ENCODE peak calls at places on chromosomes 1 and 21, in seven cellular contexts. D is uterus, A is A549, G is psoas muscle, U is omental fat pad, F is HCT116, Z is HepG2. N is an unnamed sample.

GRCh38 chr1:246161626-246162025 is 345.5 kb downstream of the SMYD3 start:
- DNase-seq in D (no peak), A (no peak), G (no peak), U (no peak), F (no peak), Z (no peak), N (no peak)

GRCh38 chr1:93740601-93741031 is 59.0 kb upstream of the BCAR3 start:
- DNase-seq in D (no peak), A (no peak), G (no peak), U (no peak), F (no peak), Z (no peak), N (no peak)

GRCh38 chr1:41994195-41994894 is 75.6 kb upstream of the HIVEP3 start:
- DNase-seq in D (no peak), A (no peak), G (no peak), U (no peak), F (no peak), Z (no peak), N (no peak)

GRCh38 chr1:160646192-160646591 is 652 bp downstream of the SLAMF1 start:
- DNase-seq in D (no peak), A (no peak), G (no peak), U (no peak), F (no peak), Z (no peak), N (no peak)

GRCh38 chr1:181104790-181105133 is 16.3 kb downstream of the IER5 start:
- DNase-seq in D (peak), A (no peak), G (peak), U (no peak), F (no peak), Z (peak), N (peak)

GRCh38 chr21:18041012-18041411 is 203.6 kb upstream of the CHODL start:
- DNase-seq in D (no peak), A (peak), G (no peak), U (no peak), F (no peak), Z (peak), N (no peak)

GRCh38 chr1:27306071-27306470 is 15.9 kb upstream of the TMEM222 start:
- DNase-seq in D (no peak), A (no peak), G (no peak), U (no peak), F (no peak), Z (no peak), N (no peak)

GRCh38 chr1:77394166-77394565 is 112.3 kb downstream of the AK5 start:
- DNase-seq in D (no peak), A (peak), G (no peak), U (no peak), F (no peak), Z (no peak), N (no peak)

GRCh38 chr1:14954210-14954609 is 199.3 kb upstream of the TMEM51 start:
- DNase-seq in D (no peak), A (no peak), G (no peak), U (no peak), F (no peak), Z (no peak), N (no peak)

GRCh38 chr1:157262891-157263290 is 124.7 kb upstream of the ETV3 start:
- DNase-seq in D (no peak), A (no peak), G (no peak), U (no peak), F (no peak), Z (no peak), N (no peak)

GRCh38 chr21:41598561-41599511 is 90.9 kb upstream of the TMPRSS2 start:
- DNase-seq in D (no peak), A (no peak), G (no peak), U (no peak), F (no peak), Z (no peak), N (no peak)

GRCh38 chr1:37797750-37798345 is 4.2 kb downstream of the MANEAL start:
- DNase-seq in D (no peak), A (no peak), G (no peak), U (no peak), F (no peak), Z (no peak), N (no peak)

GRCh38 chr1:64471218-64471719 is 1.3 kb downstream of the CACHD1 start:
- DNase-seq in D (peak), A (no peak), G (peak), U (no peak), F (no peak), Z (no peak), N (peak)

GRCh38 chr1:244163861-244164562 is 112.9 kb downstream of the ZBTB18 start:
- DNase-seq in D (no peak), A (peak), G (no peak), U (no peak), F (peak), Z (no peak), N (no peak)

GRCh38 chr1:202085682-202086373 is 36.9 kb upstream of the GPR37L1 start:
- DNase-seq in D (no peak), A (peak), G (no peak), U (no peak), F (no peak), Z (peak), N (no peak)

GRCh38 chr1:110927484-110928075 is 36.1 kb downstream of the LRIF1 start:
- DNase-seq in D (no peak), A (peak), G (no peak), U (no peak), F (peak), Z (no peak), N (no peak)

GRCh38 chr1:68954841-68955240 is 458.0 kb upstream of the DEPDC1 start:
- DNase-seq in D (no peak), A (no peak), G (no peak), U (no peak), F (no peak), Z (no peak), N (no peak)

GRCh38 chr1:202706851-202707250 is 3.4 kb downstream of the SYT2 start:
- DNase-seq in D (no peak), A (no peak), G (no peak), U (no peak), F (no peak), Z (no peak), N (no peak)

GRCh38 chr1:222750651-222751050 is 13.6 kb downstream of the FAM177B start:
- DNase-seq in D (no peak), A (no peak), G (no peak), U (no peak), F (no peak), Z (no peak), N (no peak)

GRCh38 chr1:46522184-46522968 is 29.1 kb downstream of the KNCN start:
- DNase-seq in D (peak), A (peak), G (peak), U (peak), F (no peak), Z (no peak), N (no peak)

GRCh38 chr1:2644171-2644570 is 11.4 kb upstream of the MMEL1 start:
- DNase-seq in D (no peak), A (no peak), G (no peak), U (no peak), F (no peak), Z (no peak), N (peak)

GRCh38 chr1:9201421-9202239 is 32.9 kb upstream of the H6PD start:
- DNase-seq in D (peak), A (no peak), G (peak), U (no peak), F (no peak), Z (no peak), N (no peak)

GRCh38 chr1:198443374-198444233 is 96.9 kb downstream of the ATP6V1G3 start:
- DNase-seq in D (no peak), A (peak), G (no peak), U (no peak), F (peak), Z (peak), N (no peak)

DNA sequence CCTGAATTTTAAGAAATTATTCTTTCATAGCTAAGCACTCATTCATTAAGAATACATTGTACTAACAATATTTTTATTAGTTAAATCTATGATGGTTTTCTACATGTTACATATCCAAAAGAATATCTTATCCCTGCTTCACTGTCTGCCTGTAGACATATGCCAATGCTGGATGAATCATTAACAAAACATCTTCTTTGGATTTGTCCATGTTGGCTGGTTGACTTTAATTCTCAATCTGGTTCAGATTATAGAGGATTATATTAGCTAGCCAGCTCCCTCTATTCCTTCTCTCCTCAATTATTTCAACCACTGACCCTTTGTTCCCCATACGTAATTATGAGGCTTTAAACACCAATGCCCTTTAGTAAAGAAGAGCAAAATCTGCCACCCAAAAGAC is 138.9 kb upstream of the DMRTA2 start:
- DNase-seq in D (no peak), A (no peak), G (no peak), U (no peak), F (no peak), Z (no peak), N (no peak)
- TF ChIP-seq CTCF in D (no peak), A (no peak), G (no peak), U (no peak), F (no peak), Z (no peak), N (no peak)

GRCh38 chr1:53593758-53594380 is 134.7 kb downstream of the DMRTB1 start:
- DNase-seq in D (peak), A (peak), G (no peak), U (no peak), F (no peak), Z (peak), N (no peak)
- TF ChIP-seq CTCF in D (no peak), A (peak), G (peak), U (no peak), F (peak), Z (peak), N (peak)

GRCh38 chr1:31427322-31427721 is 14.3 kb downstream of the SERINC2 start:
- DNase-seq in D (no peak), A (no peak), G (no peak), U (no peak), F (no peak), Z (no peak), N (no peak)

GRCh38 chr1:31424568-31424967 is 11.6 kb downstream of the SERINC2 start:
- DNase-seq in D (no peak), A (no peak), G (no peak), U (no peak), F (no peak), Z (no peak), N (no peak)

GRCh38 chr1:31426249-31426922 is 13.4 kb downstream of the SERINC2 start:
- DNase-seq in D (no peak), A (no peak), G (no peak), U (no peak), F (no peak), Z (no peak), N (no peak)

GRCh38 chr1:31423418-31423947 is 10.5 kb downstream of the SERINC2 start:
- DNase-seq in D (no peak), A (no peak), G (no peak), U (no peak), F (no peak), Z (no peak), N (no peak)

DNA sequence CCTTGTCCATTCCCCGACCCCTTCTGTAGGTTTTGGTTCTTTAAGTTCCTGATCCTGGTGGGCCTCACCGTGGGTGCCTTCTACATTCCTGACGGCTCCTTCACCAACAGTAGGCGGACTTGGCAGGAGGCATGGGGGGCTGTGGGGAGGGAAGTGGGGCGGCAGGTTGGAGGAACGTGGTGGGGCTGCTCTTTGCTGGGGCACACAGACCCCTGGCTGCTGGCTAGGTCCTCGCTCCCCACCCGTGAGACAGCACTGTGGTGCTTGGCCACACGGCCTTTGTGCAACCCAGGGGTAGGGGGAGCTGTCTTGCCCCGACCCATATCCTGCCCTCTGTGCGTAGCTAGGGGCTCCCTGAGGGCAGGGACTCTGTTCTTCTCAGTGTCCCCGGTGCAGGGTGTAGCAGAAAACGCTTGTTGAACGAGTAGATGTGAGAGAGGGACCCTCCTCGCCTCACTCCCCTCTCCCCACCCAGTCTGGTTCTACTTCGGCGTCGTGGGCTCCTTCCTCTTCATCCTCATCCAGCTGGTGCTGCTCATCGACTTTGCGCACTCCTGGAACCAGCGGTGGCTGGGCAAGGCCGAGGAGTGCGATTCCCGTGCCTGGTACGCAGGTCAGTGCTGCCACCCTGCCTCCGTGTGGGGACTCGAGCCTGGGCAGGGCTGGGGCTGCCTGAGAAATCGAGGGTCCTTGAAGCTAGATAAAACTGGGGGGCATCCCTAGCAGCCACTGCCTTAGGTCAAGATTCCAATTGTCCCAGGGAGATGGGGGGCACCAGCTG is 12.5 kb downstream of the SERINC2 start:
- DNase-seq in D (no peak), A (no peak), G (no peak), U (no peak), F (no peak), Z (no peak), N (no peak)
- TF ChIP-seq CTCF in D (no peak), A (no peak), G (no peak), U (no peak), F (no peak), Z (no peak), N (no peak)

DNA sequence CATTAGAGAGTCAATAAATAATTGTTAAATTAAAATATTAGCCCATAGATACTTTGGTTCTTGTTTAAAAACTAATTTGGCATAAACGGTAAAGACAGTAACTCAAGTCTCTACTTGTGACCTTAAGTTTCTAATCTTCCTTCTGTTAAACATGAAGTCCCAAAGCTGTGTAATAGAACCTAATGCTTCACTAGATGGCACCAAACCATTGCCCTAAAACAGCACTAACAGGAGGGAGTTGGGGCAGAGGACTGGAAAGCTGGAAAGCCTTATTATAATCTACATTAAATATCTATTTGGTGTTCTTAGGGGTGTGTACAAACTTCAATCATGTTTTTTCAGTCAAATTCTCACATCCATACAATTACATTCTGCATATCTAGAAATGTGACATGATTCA is 176.6 kb downstream of the OLFM3 start:
- DNase-seq in D (no peak), A (peak), G (no peak), U (no peak), F (peak), Z (peak), N (no peak)
- TF ChIP-seq CTCF in D (no peak), A (peak), G (no peak), U (no peak), F (peak), Z (peak), N (peak)

GRCh38 chr1:174692313-174692712 is 244.5 kb downstream of the GPR52 start:
- DNase-seq in D (no peak), A (peak), G (no peak), U (no peak), F (peak), Z (peak), N (no peak)
- TF ChIP-seq CTCF in D (no peak), A (no peak), G (no peak), U (no peak), F (peak), Z (peak), N (peak)

GRCh38 chr1:216190438-216190837 is 232.8 kb downstream of the USH2A start:
- DNase-seq in D (no peak), A (no peak), G (no peak), U (no peak), F (no peak), Z (no peak), N (no peak)

GRCh38 chr1:216194721-216195120 is 228.5 kb downstream of the USH2A start:
- DNase-seq in D (no peak), A (no peak), G (no peak), U (no peak), F (no peak), Z (no peak), N (no peak)

DNA sequence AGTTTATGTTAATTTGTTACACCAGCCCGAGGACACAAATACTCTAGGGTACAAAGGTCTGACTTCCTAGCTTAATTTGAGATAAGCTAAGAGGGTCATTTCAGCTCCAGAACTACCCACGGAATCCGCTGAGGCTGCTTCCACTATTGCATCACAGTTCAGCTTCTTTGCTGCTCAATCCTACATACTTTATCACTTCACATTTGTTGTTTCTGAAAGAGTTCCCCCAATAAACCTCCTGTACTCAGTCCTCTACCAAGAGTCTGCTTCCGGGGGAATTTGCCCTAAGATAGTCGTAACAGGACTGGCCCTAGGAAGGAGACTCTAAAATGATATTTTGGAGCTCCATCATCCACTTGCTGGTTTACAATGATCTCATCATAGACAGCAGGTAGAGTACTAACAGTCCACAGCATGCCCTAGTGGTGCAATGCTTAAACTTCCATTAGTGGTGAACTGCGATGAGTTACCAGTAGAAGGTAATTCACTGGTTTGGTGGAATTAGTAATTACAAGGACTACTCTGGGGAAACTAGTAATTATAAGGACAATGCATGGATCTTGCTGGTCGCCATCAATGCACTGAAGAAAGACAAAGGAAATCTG is 229.3 kb downstream of the USH2A start:
- DNase-seq in D (no peak), A (no peak), G (no peak), U (no peak), F (no peak), Z (no peak), N (no peak)
- TF ChIP-seq CTCF in D (no peak), A (no peak), G (no peak), U (no peak), F (no peak), Z (no peak), N (peak)

GRCh38 chr1:235199441-235199840 is 38.4 kb upstream of the RBM34 start:
- DNase-seq in D (no peak), A (peak), G (no peak), U (no peak), F (no peak), Z (no peak), N (no peak)
- TF ChIP-seq CTCF in D (no peak), A (peak), G (peak), U (no peak), F (no peak), Z (no peak), N (peak)

GRCh38 chr1:184464757-184465156 is 77.9 kb downstream of the C1orf21 start:
- DNase-seq in D (no peak), A (no peak), G (no peak), U (no peak), F (no peak), Z (no peak), N (no peak)

GRCh38 chr1:184467295-184467694 is 80.5 kb downstream of the C1orf21 start:
- DNase-seq in D (no peak), A (no peak), G (no peak), U (no peak), F (no peak), Z (no peak), N (no peak)

GRCh38 chr1:184462990-184463389 is 76.2 kb downstream of the C1orf21 start:
- DNase-seq in D (no peak), A (no peak), G (no peak), U (no peak), F (no peak), Z (no peak), N (no peak)

GRCh38 chr1:184463680-184464079 is 76.9 kb downstream of the C1orf21 start:
- DNase-seq in D (no peak), A (no peak), G (no peak), U (no peak), F (no peak), Z (no peak), N (no peak)

DNA sequence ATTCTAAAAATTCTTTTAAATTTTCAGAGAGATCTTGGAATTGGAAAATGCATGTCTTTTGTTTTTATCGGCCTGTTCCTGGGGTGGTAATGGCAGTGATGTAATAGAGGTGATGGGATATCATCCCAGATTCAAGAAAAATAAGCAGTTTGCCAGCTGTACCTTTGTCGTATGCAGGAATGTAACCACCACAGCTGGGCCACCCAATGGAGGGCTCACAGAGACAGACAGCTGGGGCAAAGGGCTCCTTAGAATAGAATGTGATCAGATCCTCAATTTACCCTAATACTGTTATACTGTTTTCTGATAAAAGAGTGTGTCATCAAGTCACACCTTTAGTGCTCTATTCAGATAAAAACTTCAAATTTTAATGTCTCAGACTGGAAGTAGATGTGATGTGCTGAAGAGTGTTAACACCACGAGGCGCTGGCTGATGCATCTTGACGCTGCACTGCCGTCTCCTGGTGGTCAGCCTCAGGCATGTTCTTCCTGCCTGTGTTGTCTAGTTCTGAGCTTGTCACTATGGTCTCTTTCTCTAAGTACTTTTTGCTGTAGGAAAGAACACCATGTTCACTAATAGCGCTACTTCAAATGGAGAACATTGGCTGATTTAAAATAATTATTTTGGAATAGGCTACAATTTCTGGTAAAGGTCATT is 78.8 kb downstream of the C1orf21 start:
- DNase-seq in D (no peak), A (no peak), G (no peak), U (no peak), F (no peak), Z (no peak), N (no peak)
- TF ChIP-seq CTCF in D (no peak), A (no peak), G (peak), U (no peak), F (no peak), Z (peak), N (no peak)

GRCh38 chr1:172399369-172400072 is 21.0 kb upstream of the C1orf105 start:
- DNase-seq in D (peak), A (peak), G (peak), U (no peak), F (peak), Z (peak), N (no peak)
- TF ChIP-seq CTCF in D (peak), A (peak), G (peak), U (peak), F (peak), Z (peak), N (peak)